ENCODE peak calls at places on chromosomes 2 and 18, in ten cellular contexts. G, T, D, B, O, H, V, S, R and K are unnamed samples.

GRCh38 chr2:7880561-7880960 is 801.3 kb upstream of the ID2 start:
- DNase-seq in G (no peak), T (no peak), D (no peak), B (peak; percentile 36), O (no peak), H (no peak), V (no peak), S (no peak), R (no peak), K (no peak)

GRCh38 chr2:170341684-170342631 is 164.0 kb downstream of the MYO3B start:
- DNase-seq in G (no peak), T (no peak), D (no peak), B (peak; percentile 25), O (no peak), H (no peak), V (no peak), S (no peak), R (no peak), K (no peak)

GRCh38 chr2:112150851-112151250 is 12.7 kb downstream of the FBLN7 start:
- DNase-seq in G (no peak), T (no peak), D (no peak), B (no peak), O (no peak), H (no peak), V (no peak), S (no peak), R (no peak), K (no peak)

GRCh38 chr2:147945660-147946059 is 74.9 kb downstream of the ORC4 start:
- DNase-seq in G (no peak), T (no peak), D (no peak), B (no peak), O (no peak), H (no peak), V (no peak), S (no peak), R (no peak), K (no peak)

GRCh38 chr2:196544906-196545433 is 94.5 kb upstream of the CCDC150 start:
- DNase-seq in G (no peak), T (no peak), D (no peak), B (no peak), O (no peak), H (no peak), V (no peak), S (no peak), R (no peak), K (no peak)

GRCh38 chr2:240248981-240249422 is 108.5 kb upstream of the OTOS start:
- DNase-seq in G (no peak), T (no peak), D (no peak), B (no peak), O (peak; percentile 53), H (no peak), V (no peak), S (no peak), R (peak; percentile 35), K (no peak)

GRCh38 chr2:45681675-45682074 is 30.2 kb downstream of the PRKCE start:
- DNase-seq in G (no peak), T (peak; percentile 16), D (no peak), B (no peak), O (no peak), H (no peak), V (no peak), S (no peak), R (no peak), K (peak; percentile 92)

GRCh38 chr2:203591642-203592041 is 56.5 kb upstream of the RAPH1 start:
- DNase-seq in G (no peak), T (no peak), D (no peak), B (no peak), O (no peak), H (no peak), V (no peak), S (no peak), R (no peak), K (no peak)

GRCh38 chr2:11938196-11938595 is 191.8 kb downstream of the LPIN1 start:
- DNase-seq in G (no peak), T (no peak), D (no peak), B (peak; percentile 3), O (no peak), H (no peak), V (no peak), S (no peak), R (peak; percentile 64), K (no peak)

GRCh38 chr2:11678306-11678960 is 8.4 kb upstream of the NTSR2 start:
- DNase-seq in G (no peak), T (no peak), D (peak; percentile 27), B (no peak), O (no peak), H (no peak), V (no peak), S (no peak), R (no peak), K (no peak)

GRCh38 chr2:38615237-38615636 is 12.5 kb upstream of the HNRNPLL start:
- DNase-seq in G (no peak), T (no peak), D (no peak), B (no peak), O (no peak), H (no peak), V (no peak), S (no peak), R (no peak), K (no peak)

GRCh38 chr2:39584283-39584972 is 81.3 kb upstream of the TMEM178A start:
- DNase-seq in G (no peak), T (no peak), D (no peak), B (no peak), O (no peak), H (no peak), V (no peak), S (no peak), R (no peak), K (no peak)

GRCh38 chr2:239321596-239322413 is 79.0 kb downstream of the HDAC4 start:
- DNase-seq in G (no peak), T (no peak), D (peak; percentile 30), B (no peak), O (no peak), H (no peak), V (peak; percentile 36), S (peak; percentile 35), R (peak; percentile 10), K (no peak)

GRCh38 chr18:9827856-9828793 is 57.6 kb upstream of the TXNDC2 start:
- DNase-seq in G (peak; percentile 64), T (no peak), D (no peak), B (no peak), O (no peak), H (no peak), V (no peak), S (no peak), R (no peak), K (peak; percentile 95)

GRCh38 chr2:235541016-235541415 is 47.2 kb downstream of the AGAP1 start:
- DNase-seq in G (no peak), T (no peak), D (peak; percentile 2), B (no peak), O (no peak), H (no peak), V (no peak), S (no peak), R (no peak), K (no peak)

GRCh38 chr2:172096661-172097547 is 5.8 kb downstream of the DLX2 start:
- DNase-seq in G (no peak), T (peak; percentile 71), D (peak; percentile 56), B (peak; percentile 79), O (peak; percentile 75), H (no peak), V (no peak), S (no peak), R (peak; percentile 14), K (peak; percentile 90)

GRCh38 chr18:36534154-36534688 is 236.7 kb downstream of the FHOD3 start:
- DNase-seq in G (no peak), T (no peak), D (no peak), B (no peak), O (no peak), H (no peak), V (no peak), S (no peak), R (no peak), K (no peak)

GRCh38 chr2:196331816-196332215 is 160.4 kb upstream of the STK17B start:
- DNase-seq in G (no peak), T (no peak), D (no peak), B (peak; percentile 6), O (no peak), H (no peak), V (no peak), S (no peak), R (no peak), K (no peak)

GRCh38 chr18:77004555-77005380 is 127.8 kb downstream of the MBP start:
- DNase-seq in G (no peak), T (no peak), D (no peak), B (no peak), O (peak; percentile 69), H (no peak), V (no peak), S (no peak), R (no peak), K (no peak)

GRCh38 chr2:130845507-130846085 is 8.9 kb downstream of the ARHGEF4 start:
- DNase-seq in G (no peak), T (no peak), D (no peak), B (no peak), O (no peak), H (no peak), V (no peak), S (no peak), R (no peak), K (no peak)

GRCh38 chr2:26649322-26649721 is 8.2 kb upstream of the CIB4 start:
- DNase-seq in G (no peak), T (no peak), D (peak; percentile 19), B (no peak), O (no peak), H (no peak), V (no peak), S (no peak), R (no peak), K (no peak)

GRCh38 chr2:16014041-16014787 is 73.9 kb downstream of the MYCN start:
- DNase-seq in G (no peak), T (no peak), D (no peak), B (peak; percentile 87), O (no peak), H (peak; percentile 39), V (no peak), S (no peak), R (no peak), K (no peak)

GRCh38 chr2:437772-438393 is 150.0 kb upstream of the ALKAL2 start:
- DNase-seq in G (peak; percentile 34), T (no peak), D (no peak), B (no peak), O (no peak), H (peak; percentile 22), V (no peak), S (peak; percentile 71), R (no peak), K (peak; percentile 7)

GRCh38 chr2:171578156-171578803 is 56.0 kb downstream of the CYBRD1 start:
- DNase-seq in G (no peak), T (no peak), D (no peak), B (no peak), O (no peak), H (no peak), V (no peak), S (no peak), R (no peak), K (no peak)

GRCh38 chr2:69652206-69652605 is 8.7 kb upstream of the AAK1 start:
- DNase-seq in G (no peak), T (no peak), D (no peak), B (no peak), O (no peak), H (no peak), V (no peak), S (no peak), R (no peak), K (peak; percentile 44)

GRCh38 chr2:145543856-145544255 is 1023.9 kb upstream of the ZEB2 start:
- DNase-seq in G (no peak), T (no peak), D (no peak), B (no peak), O (no peak), H (no peak), V (no peak), S (no peak), R (no peak), K (no peak)

GRCh38 chr18:63224574-63224973 is 95.0 kb downstream of the BCL2 start:
- DNase-seq in G (no peak), T (no peak), D (no peak), B (no peak), O (no peak), H (no peak), V (no peak), S (no peak), R (no peak), K (no peak)

GRCh38 chr2:222013889-222014288 is 284.9 kb downstream of the PAX3 start:
- DNase-seq in G (no peak), T (no peak), D (no peak), B (no peak), O (no peak), H (no peak), V (no peak), S (no peak), R (no peak), K (no peak)